ENCODE peak calls at places on chromosomes 12 and 14, in five cellular contexts. One of them, this sample, is unnamed.

GRCh38 chr12:19910681-19911080 is 457.7 kb upstream of the PDE3A start:
- DNase-seq in K562: no peak
- DNase-seq in WTC11: no peak
- DNase-seq in mesothelial cell of epicardium: no peak
- DNase-seq in NT2/D1: no peak
- DNase-seq in this sample: no peak

GRCh38 chr14:103729496-103730448 is 14.2 kb downstream of the ZFYVE21 start:
- DNase-seq in K562: peak; percentile 19
- DNase-seq in WTC11: no peak
- DNase-seq in mesothelial cell of epicardium: no peak
- DNase-seq in NT2/D1: no peak
- DNase-seq in this sample: no peak

GRCh38 chr12:108442077-108442476 is 73.0 kb upstream of the FICD start:
- DNase-seq in K562: no peak
- DNase-seq in WTC11: peak; percentile 38
- DNase-seq in mesothelial cell of epicardium: no peak
- DNase-seq in NT2/D1: peak; percentile 83
- DNase-seq in this sample: no peak

GRCh38 chr12:26833692-26834168 is 736 bp upstream of the ITPR2 start:
- DNase-seq in K562: peak; percentile 28
- DNase-seq in WTC11: peak; percentile 69
- DNase-seq in mesothelial cell of epicardium: no peak
- DNase-seq in NT2/D1: peak; percentile 97
- DNase-seq in this sample: peak; percentile 92

GRCh38 chr14:88312262-88312661 is 10.8 kb downstream of the KCNK10 start:
- DNase-seq in K562: no peak
- DNase-seq in WTC11: no peak
- DNase-seq in mesothelial cell of epicardium: no peak
- DNase-seq in NT2/D1: no peak
- DNase-seq in this sample: no peak

GRCh38 chr14:74976264-74977113 is 21.1 kb upstream of the PGF start:
- DNase-seq in K562: no peak
- DNase-seq in WTC11: no peak
- DNase-seq in mesothelial cell of epicardium: no peak
- DNase-seq in NT2/D1: no peak
- DNase-seq in this sample: no peak

GRCh38 chr12:24909667-24910066 is 39.2 kb downstream of the BCAT1 start:
- DNase-seq in K562: peak; percentile 24
- DNase-seq in WTC11: no peak
- DNase-seq in mesothelial cell of epicardium: no peak
- DNase-seq in NT2/D1: no peak
- DNase-seq in this sample: peak; percentile 46

GRCh38 chr12:3040026-3040656 is 37.0 kb upstream of the TSPAN9 start:
- DNase-seq in K562: no peak
- DNase-seq in WTC11: no peak
- DNase-seq in mesothelial cell of epicardium: no peak
- DNase-seq in NT2/D1: no peak
- DNase-seq in this sample: no peak

GRCh38 chr12:100741084-100741711 is 53.4 kb upstream of the ANO4 start:
- DNase-seq in K562: peak; percentile 19
- DNase-seq in WTC11: no peak
- DNase-seq in mesothelial cell of epicardium: no peak
- DNase-seq in NT2/D1: no peak
- DNase-seq in this sample: peak; percentile 72

GRCh38 chr12:127414186-127414585 is 852.8 kb upstream of the TMEM132C start:
- DNase-seq in K562: no peak
- DNase-seq in WTC11: no peak
- DNase-seq in mesothelial cell of epicardium: no peak
- DNase-seq in NT2/D1: no peak
- DNase-seq in this sample: no peak

GRCh38 chr12:879641-880040 is 69.9 kb downstream of the RAD52 start:
- DNase-seq in K562: no peak
- DNase-seq in WTC11: no peak
- DNase-seq in mesothelial cell of epicardium: no peak
- DNase-seq in NT2/D1: no peak
- DNase-seq in this sample: no peak

GRCh38 chr12:29508949-29509348 is 11.5 kb upstream of the OVCH1 start:
- DNase-seq in K562: no peak
- DNase-seq in WTC11: no peak
- DNase-seq in mesothelial cell of epicardium: no peak
- DNase-seq in NT2/D1: no peak
- DNase-seq in this sample: no peak

GRCh38 chr14:63717704-63718103 is 10.2 kb downstream of the SGPP1 start:
- DNase-seq in K562: peak; percentile 16
- DNase-seq in WTC11: no peak
- DNase-seq in mesothelial cell of epicardium: no peak
- DNase-seq in NT2/D1: no peak
- DNase-seq in this sample: no peak

GRCh38 chr12:87923361-87923760 is 105.8 kb downstream of the C12orf50 start:
- DNase-seq in K562: no peak
- DNase-seq in WTC11: no peak
- DNase-seq in mesothelial cell of epicardium: no peak
- DNase-seq in NT2/D1: no peak
- DNase-seq in this sample: no peak

GRCh38 chr12:49292729-49293055 is 2.3 kb upstream of the PRPH start:
- DNase-seq in K562: no peak
- DNase-seq in WTC11: no peak
- DNase-seq in mesothelial cell of epicardium: no peak
- DNase-seq in NT2/D1: no peak
- DNase-seq in this sample: no peak

GRCh38 chr12:66665416-66665815 is 13.5 kb downstream of the GRIP1 start:
- DNase-seq in K562: no peak
- DNase-seq in WTC11: no peak
- DNase-seq in mesothelial cell of epicardium: no peak
- DNase-seq in NT2/D1: no peak
- DNase-seq in this sample: peak; percentile 1

GRCh38 chr14:75150150-75150549 is 23.3 kb upstream of the NEK9 start:
- DNase-seq in K562: no peak
- DNase-seq in WTC11: no peak
- DNase-seq in mesothelial cell of epicardium: no peak
- DNase-seq in NT2/D1: no peak
- DNase-seq in this sample: no peak

GRCh38 chr14:51996148-51996746 is 6.9 kb downstream of the RTRAF start:
- DNase-seq in K562: peak; percentile 38
- DNase-seq in WTC11: no peak
- DNase-seq in mesothelial cell of epicardium: no peak
- DNase-seq in NT2/D1: no peak
- DNase-seq in this sample: peak; percentile 76

GRCh38 chr12:26378721-26379120 is 183.3 kb downstream of the SSPN start:
- DNase-seq in K562: no peak
- DNase-seq in WTC11: no peak
- DNase-seq in mesothelial cell of epicardium: no peak
- DNase-seq in NT2/D1: no peak
- DNase-seq in this sample: no peak

This sample was measured in trophoblast cell.